ENCODE peak calls at places on chromosomes 6 and 20, in ten cellular contexts. G is upper lobe of left lung; T is heart right ventricle; N is mucosa of gallbladder; R is ureter; F is psoas muscle; Z is substantia nigra; L is mucosa of descending colon; J is activated CD4-positive, CD25-positive, alpha-beta regulatory T cell treated with anti-CD3 and anti-CD28 coated beads, Interleukin-2, amount 50 U/mL, for 16 hours; Q is MM.1S. H is an unnamed sample.

GRCh38 chr6:56250266-56250665 is 2.9 kb upstream of the COL21A1 start:
- DNase-seq in G (no peak), T (no peak), N (no peak), R (no peak), F (no peak), Z (no peak), L (no peak), J (no peak), Q (no peak), H (no peak)

GRCh38 chr6:71205336-71205956 is 83.2 kb upstream of the OGFRL1 start:
- DNase-seq in G (no peak), T (no peak), N (no peak), R (no peak), F (no peak), Z (no peak), L (no peak), J (no peak), Q (no peak), H (no peak)

GRCh38 chr6:153843420-153843819 is 195.6 kb upstream of the OPRM1 start:
- DNase-seq in G (no peak), T (no peak), N (no peak), R (no peak), F (no peak), Z (no peak), L (no peak), J (no peak), Q (no peak), H (no peak)

GRCh38 chr20:35511814-35512420 is 17.5 kb downstream of the C20orf173 start:
- DNase-seq in G (no peak), T (no peak), N (no peak), R (no peak), F (no peak), Z (peak), L (peak), J (no peak), Q (no peak), H (no peak)

GRCh38 chr6:118680452-118681095 is 29.2 kb upstream of the CEP85L start:
- DNase-seq in G (no peak), T (no peak), N (no peak), R (no peak), F (no peak), Z (no peak), L (no peak), J (no peak), Q (no peak), H (no peak)

GRCh38 chr20:12670292-12670691 is 338.5 kb upstream of the SPTLC3 start:
- DNase-seq in G (no peak), T (no peak), N (no peak), R (no peak), F (no peak), Z (no peak), L (no peak), J (no peak), Q (no peak), H (no peak)

GRCh38 chr6:47131773-47132172 is 89.6 kb upstream of the ADGRF1 start:
- DNase-seq in G (no peak), T (no peak), N (no peak), R (no peak), F (no peak), Z (no peak), L (no peak), J (no peak), Q (no peak), H (no peak)

GRCh38 chr20:33933469-33933909 is 60.2 kb upstream of the RALY start:
- DNase-seq in G (peak), T (peak), N (peak), R (peak), F (peak), Z (peak), L (peak), J (no peak), Q (peak), H (peak)

GRCh38 chr6:85418059-85418458 is 31.8 kb upstream of the NT5E start:
- DNase-seq in G (no peak), T (no peak), N (no peak), R (no peak), F (no peak), Z (no peak), L (no peak), J (no peak), Q (no peak), H (no peak)

GRCh38 chr6:122710908-122711307 is 68.6 kb upstream of the FABP7 start:
- DNase-seq in G (no peak), T (no peak), N (no peak), R (no peak), F (no peak), Z (no peak), L (no peak), J (no peak), Q (no peak), H (no peak)

GRCh38 chr6:111551521-111552231 is 54.0 kb downstream of the TRAF3IP2 start:
- DNase-seq in G (peak), T (no peak), N (peak), R (no peak), F (no peak), Z (no peak), L (peak), J (no peak), Q (no peak), H (no peak)

GRCh38 chr6:155142902-155143609 is 120.8 kb upstream of the CLDN20 start:
- DNase-seq in G (no peak), T (no peak), N (no peak), R (no peak), F (no peak), Z (no peak), L (no peak), J (no peak), Q (no peak), H (no peak)

GRCh38 chr6:161080263-161080970 is 88.8 kb downstream of the MAP3K4 start:
- DNase-seq in G (no peak), T (no peak), N (no peak), R (no peak), F (no peak), Z (no peak), L (no peak), J (no peak), Q (no peak), H (no peak)

GRCh38 chr20:35547319-35547718 is 5.4 kb downstream of the ERGIC3 start:
- DNase-seq in G (no peak), T (no peak), N (no peak), R (no peak), F (no peak), Z (no peak), L (no peak), J (no peak), Q (no peak), H (no peak)

GRCh38 chr6:87308970-87309369 is 13.4 kb upstream of the SMIM8 start:
- DNase-seq in G (no peak), T (no peak), N (no peak), R (no peak), F (no peak), Z (no peak), L (no peak), J (no peak), Q (no peak), H (no peak)

GRCh38 chr6:121479486-121480098 is 44.1 kb downstream of the GJA1 start:
- DNase-seq in G (no peak), T (no peak), N (no peak), R (no peak), F (no peak), Z (no peak), L (no peak), J (no peak), Q (no peak), H (no peak)

GRCh38 chr6:41657131-41658094 is 19.1 kb downstream of the MDFI start:
- DNase-seq in G (no peak), T (no peak), N (no peak), R (no peak), F (no peak), Z (no peak), L (no peak), J (no peak), Q (no peak), H (no peak)

GRCh38 chr6:47407295-47408281 is 70.0 kb upstream of the CD2AP start:
- DNase-seq in G (no peak), T (no peak), N (no peak), R (no peak), F (no peak), Z (no peak), L (no peak), J (no peak), Q (no peak), H (no peak)

GRCh38 chr6:49348561-49348960 is 114.5 kb downstream of the MMUT start:
- DNase-seq in G (no peak), T (no peak), N (no peak), R (no peak), F (no peak), Z (no peak), L (no peak), J (no peak), Q (no peak), H (no peak)

GRCh38 chr6:147207851-147208754 is 3.9 kb downstream of the STXBP5 start:
- DNase-seq in G (no peak), T (no peak), N (no peak), R (no peak), F (no peak), Z (no peak), L (no peak), J (no peak), Q (no peak), H (no peak)

GRCh38 chr6:113329942-113330897 is 526.9 kb upstream of the MARCKS start:
- DNase-seq in G (no peak), T (no peak), N (no peak), R (no peak), F (no peak), Z (no peak), L (no peak), J (no peak), Q (no peak), H (no peak)

GRCh38 chr20:4445780-4446179 is 275.9 kb upstream of the PRND start:
- DNase-seq in G (no peak), T (no peak), N (no peak), R (no peak), F (no peak), Z (no peak), L (no peak), J (no peak), Q (no peak), H (no peak)